ENCODE peak calls at places on chromosome 5, in four cellular contexts. L is heart left ventricle, K is colonic mucosa, N is brain microvascular endothelial cell. H is an unnamed sample.

GRCh38 chr5:145347026-145347616 is 488.0 kb downstream of the PRELID2 start:
- DNase-seq in L (no peak), K (no peak), N (peak), H (no peak)

GRCh38 chr5:138445547-138446271 is 6.9 kb downstream of the REEP2 start:
- DNase-seq in K (no peak), N (no peak), L (no peak), H (no peak)

GRCh38 chr5:134846641-134846960 is 833 bp downstream of the C5orf24 start:
- DNase-seq in N (peak), K (no peak), L (no peak), H (no peak)

GRCh38 chr5:173047838-173048105 is 8.4 kb upstream of the CREBRF start:
- DNase-seq in K (no peak), L (no peak), N (no peak), H (no peak)

GRCh38 chr5:55873234-55873633 is 22.1 kb downstream of the IL31RA start:
- DNase-seq in K (no peak), N (no peak), L (no peak), H (no peak)

GRCh38 chr5:118088448-118088847 is 899.9 kb downstream of the DTWD2 start:
- DNase-seq in K (no peak), N (no peak), L (no peak), H (no peak)

GRCh38 chr5:116379306-116379705 is 195.3 kb downstream of the SEMA6A start:
- DNase-seq in N (no peak), K (no peak), L (no peak), H (no peak)

GRCh38 chr5:40616791-40617190 is 62.9 kb upstream of the PTGER4 start:
- DNase-seq in K (no peak), N (no peak), L (no peak), H (no peak)

GRCh38 chr5:36664762-36665161 is 58.4 kb downstream of the SLC1A3 start:
- DNase-seq in L (no peak), K (no peak), N (no peak), H (no peak)
- H3K4me3 ChIP-seq in L (no peak), K (no peak), N (no peak), H (no peak)

GRCh38 chr5:170411100-170411499 is 21.9 kb upstream of the KCNMB1 start:
- DNase-seq in K (no peak), N (no peak), L (no peak), H (no peak)
- TF ChIP-seq CTCF in K (no peak), N (no peak), L (no peak), H (no peak)

GRCh38 chr5:90409318-90410177 is at the start of gene CETN3:
- DNase-seq in L (peak), N (peak), K (peak), H (peak)

GRCh38 chr5:90408571-90409317 is 812 bp downstream of the CETN3 start:
- DNase-seq in L (no peak), K (peak), N (no peak), H (no peak)

GRCh38 chr5:90406466-90406865 is 3.1 kb downstream of the CETN3 start:
- DNase-seq in N (no peak), L (no peak), K (no peak), H (no peak)

GRCh38 chr5:90410178-90410762 is 714 bp upstream of the CETN3 start:
- DNase-seq in N (no peak), L (no peak), K (no peak), H (no peak)
- H3K4me3 ChIP-seq in N (peak), L (peak), K (peak), H (peak)

GRCh38 chr5:54443264-54443663 is 12.2 kb upstream of the HSPB3 start:
- DNase-seq in N (peak), K (no peak), L (no peak), H (no peak)
- TF ChIP-seq CTCF in N (peak), K (peak), L (peak), H (peak)

DNA sequence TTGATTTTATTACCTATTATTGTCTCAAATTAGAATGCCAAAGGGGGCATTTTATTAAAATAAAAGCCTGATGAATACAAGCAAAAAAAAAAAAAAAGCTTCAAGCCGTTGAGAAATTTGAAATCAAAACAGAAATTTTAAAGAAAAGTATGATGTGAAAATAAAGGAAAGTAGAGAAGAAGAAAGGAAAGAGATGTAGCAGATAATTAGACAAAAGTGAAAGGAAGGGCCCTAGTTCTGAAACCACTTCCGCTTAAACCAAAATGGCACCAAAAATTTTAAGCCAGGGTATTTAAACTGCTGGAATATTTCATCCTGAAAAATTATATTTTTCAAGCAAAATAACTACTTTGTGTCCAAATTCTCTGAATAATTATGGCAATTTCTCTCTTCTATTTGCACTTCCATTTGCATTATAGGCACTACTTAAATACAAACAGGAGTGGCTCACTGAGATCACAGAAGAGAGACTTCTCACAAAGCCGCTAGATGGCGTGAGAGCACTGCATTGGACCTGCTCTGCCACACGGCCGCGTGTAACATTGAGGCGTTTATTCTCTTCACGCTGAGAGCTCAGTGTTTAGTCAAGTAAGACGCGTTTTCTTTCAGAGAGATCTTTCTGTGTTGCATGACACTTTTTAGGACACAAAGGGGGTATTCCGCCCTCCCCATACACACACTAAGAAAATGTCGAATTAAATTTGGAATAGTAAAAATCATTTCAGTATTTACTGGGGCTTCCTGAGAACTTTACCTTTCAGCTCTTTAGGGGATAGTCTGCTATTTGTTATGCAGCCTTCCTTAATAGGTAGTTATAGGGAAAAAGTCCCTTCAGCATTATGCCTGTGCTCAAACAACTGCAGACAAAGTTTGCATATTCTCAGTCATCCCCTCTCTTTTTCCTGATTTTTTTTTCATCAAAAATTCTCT is 368.4 kb upstream of the CCNH start:
- DNase-seq in K (peak), N (peak), L (peak), H (peak)
- H3K4me3 ChIP-seq in K (no peak), N (no peak), L (no peak), H (no peak)

DNA sequence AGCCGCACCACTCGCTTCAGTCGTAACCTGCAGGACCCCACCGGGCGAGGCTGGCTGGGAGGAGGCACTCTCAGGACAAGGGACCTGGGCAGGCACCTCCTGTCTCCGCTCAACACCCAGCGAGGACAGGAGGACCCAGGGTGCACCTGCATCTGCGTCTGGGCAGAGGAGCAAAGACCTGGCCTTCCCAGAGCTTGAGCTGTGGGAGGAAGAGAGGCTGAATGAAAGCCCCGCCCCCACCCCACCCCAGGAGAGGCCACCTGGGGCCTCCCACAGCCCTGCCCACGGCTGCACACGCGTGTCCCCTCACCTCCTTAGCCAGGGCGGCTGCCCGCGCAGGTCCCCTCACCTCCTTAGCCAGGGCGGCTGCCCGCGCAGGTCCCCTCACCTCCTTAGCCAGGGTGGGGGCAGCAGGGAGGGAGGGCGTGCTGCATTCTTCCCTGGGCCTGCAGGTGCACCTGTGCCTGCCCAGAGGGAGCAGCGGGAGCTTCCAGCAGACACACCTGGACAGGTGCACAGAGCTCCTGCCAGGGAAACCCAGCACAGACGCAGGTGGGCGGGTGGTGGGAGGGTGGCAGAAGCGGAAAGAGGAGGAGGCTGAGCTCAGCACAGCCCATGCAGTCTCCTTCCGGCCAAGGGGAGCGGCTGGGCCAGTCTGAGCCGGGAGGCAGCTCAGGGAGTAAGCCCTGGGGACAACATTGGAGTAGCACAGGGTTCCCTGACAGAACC is 18.5 kb upstream of the SLC12A7 start:
- DNase-seq in N (no peak), L (no peak), K (peak), H (no peak)
- TF ChIP-seq CTCF in N (no peak), L (no peak), K (no peak), H (no peak)

GRCh38 chr5:58456486-58456885 is 3.4 kb downstream of the PLK2 start:
- DNase-seq in L (no peak), K (no peak), N (no peak), H (no peak)
- H3K4me3 ChIP-seq in L (no peak), K (no peak), N (peak), H (peak)

GRCh38 chr5:123097483-123097870 is 8.4 kb downstream of the PRDM6 start:
- DNase-seq in L (no peak), N (no peak), K (no peak), H (no peak)

GRCh38 chr5:123095694-123096120 is 6.7 kb downstream of the PRDM6 start:
- DNase-seq in N (no peak), L (no peak), K (no peak), H (no peak)

GRCh38 chr5:123098767-123099513 is 9.9 kb downstream of the PRDM6 start:
- DNase-seq in K (no peak), N (no peak), L (no peak), H (no peak)

GRCh38 chr5:123097871-123098735 is 9.1 kb downstream of the PRDM6 start:
- DNase-seq in K (no peak), L (no peak), N (no peak), H (no peak)

GRCh38 chr5:123099514-123100151 is 10.6 kb downstream of the PRDM6 start:
- DNase-seq in N (no peak), K (no peak), L (no peak), H (no peak)
- TF ChIP-seq CTCF in N (peak), K (no peak), L (no peak), H (no peak)

DNA sequence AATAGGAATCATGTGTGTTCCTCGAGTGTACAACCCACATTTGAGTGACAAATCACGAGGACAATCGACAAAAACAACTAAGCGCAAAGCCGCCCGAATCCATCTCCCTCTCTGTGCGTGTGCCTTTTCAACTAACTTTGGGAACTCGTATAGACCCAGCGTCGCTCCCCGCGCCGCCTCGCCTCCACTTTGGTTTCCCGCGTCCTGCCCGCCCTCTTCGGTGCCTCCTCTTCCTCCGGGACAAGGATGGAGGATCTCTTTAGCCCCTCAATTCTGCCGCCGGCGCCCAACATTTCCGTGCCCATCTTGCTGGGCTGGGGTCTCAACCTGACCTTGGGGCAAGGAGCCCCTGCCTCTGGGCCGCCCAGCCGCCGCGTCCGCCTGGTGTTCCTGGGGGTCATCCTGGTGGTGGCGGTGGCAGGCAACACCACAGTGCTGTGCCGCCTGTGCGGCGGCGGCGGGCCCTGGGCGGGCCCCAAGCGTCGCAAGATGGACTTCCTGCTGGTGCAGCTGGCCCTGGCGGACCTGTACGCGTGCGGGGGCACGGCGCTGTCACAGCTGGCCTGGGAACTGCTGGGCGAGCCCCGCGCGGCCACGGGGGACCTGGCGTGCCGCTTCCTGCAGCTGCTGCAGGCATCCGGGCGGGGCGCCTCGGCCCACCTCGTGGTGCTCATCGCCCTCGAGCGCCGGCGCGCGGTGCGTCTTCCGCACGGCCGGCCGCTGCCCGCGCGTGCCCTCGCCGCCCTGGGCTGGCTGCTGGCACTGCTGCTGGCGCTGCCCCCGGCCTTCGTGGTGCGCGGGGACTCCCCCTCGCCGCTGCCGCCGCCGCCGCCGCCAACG is at the start of gene GPR150:
- DNase-seq in L (peak), K (peak), N (peak), H (no peak)
- H3K4me3 ChIP-seq in L (peak), K (peak), N (peak), H (peak)

GRCh38 chr5:129172561-129172960 is 78.0 kb downstream of the ISOC1 start:
- DNase-seq in N (no peak), L (no peak), K (no peak), H (no peak)
- TF ChIP-seq CTCF in N (no peak), L (peak), K (no peak), H (no peak)